ENCODE peak calls at places on chromosomes 3 and 15, in ten cellular contexts. J is GM19239; L is NCI-H1417; Q is lower lobe of right lung; C is NCI-H1105; I is stomach; X is NCI-H1092 treated with DMSO at 0.1 percent for 48 hours; N is naive thymus-derived CD8-positive, alpha-beta T cell; D is anterior cingulate cortex; R is midbrain. V is an unnamed sample.

GRCh38 chr3:22886394-22886793 is 316.7 kb upstream of the UBE2E2 start:
- DNase-seq in J (no peak), L (no peak), Q (no peak), C (no peak), I (no peak), X (no peak), N (no peak), D (peak; percentile 4), R (no peak), V (no peak)

GRCh38 chr3:135567223-135567622 is 398.3 kb upstream of the PPP2R3A start:
- DNase-seq in J (no peak), L (no peak), Q (no peak), C (no peak), I (no peak), X (no peak), N (no peak), D (no peak), R (no peak), V (no peak)

GRCh38 chr3:114178770-114179368 is at the start of gene DRD3:
- DNase-seq in J (no peak), L (no peak), Q (no peak), C (no peak), I (no peak), X (no peak), N (no peak), D (no peak), R (no peak), V (no peak)

GRCh38 chr3:170809975-170810357 is 60.0 kb downstream of the RPL22L1 start:
- DNase-seq in J (no peak), L (no peak), Q (no peak), C (no peak), I (no peak), X (no peak), N (no peak), D (no peak), R (no peak), V (no peak)

GRCh38 chr15:49235446-49236207 is 65.6 kb downstream of the GALK2 start:
- DNase-seq in J (peak; percentile 18), L (peak; percentile 77), Q (no peak), C (peak; percentile 40), I (no peak), X (peak; percentile 49), N (no peak), D (peak; percentile 5), R (peak; percentile 79), V (no peak)

GRCh38 chr3:130991126-130991525 is 35.5 kb downstream of the ASTE1 start:
- DNase-seq in J (no peak), L (no peak), Q (no peak), C (no peak), I (no peak), X (no peak), N (no peak), D (no peak), R (no peak), V (no peak)

GRCh38 chr15:101641134-101641764 is 10.9 kb downstream of the TM2D3 start:
- DNase-seq in J (no peak), L (peak; percentile 88), Q (peak; percentile 75), C (peak; percentile 57), I (peak; percentile 81), X (peak; percentile 1), N (peak; percentile 59), D (peak; percentile 61), R (peak; percentile 79), V (peak; percentile 65)

GRCh38 chr3:37229740-37230139 is 55.4 kb upstream of the LRRFIP2 start:
- DNase-seq in J (no peak), L (no peak), Q (no peak), C (no peak), I (peak; percentile 34), X (no peak), N (no peak), D (no peak), R (no peak), V (no peak)

GRCh38 chr15:37773111-37773860 is 161.2 kb upstream of the TMCO5A start:
- DNase-seq in J (no peak), L (no peak), Q (no peak), C (no peak), I (no peak), X (no peak), N (no peak), D (no peak), R (no peak), V (no peak)

GRCh38 chr3:109278546-109278945 is 37.8 kb downstream of the DPPA2 start:
- DNase-seq in J (no peak), L (no peak), Q (no peak), C (no peak), I (no peak), X (no peak), N (no peak), D (no peak), R (no peak), V (no peak)

GRCh38 chr3:183808355-183808754 is 17.0 kb downstream of the MAP6D1 start:
- DNase-seq in J (no peak), L (no peak), Q (no peak), C (no peak), I (no peak), X (no peak), N (no peak), D (no peak), R (no peak), V (no peak)

GRCh38 chr3:100407977-100408532 is 6.7 kb downstream of the LNP1 start:
- DNase-seq in J (no peak), L (no peak), Q (no peak), C (no peak), I (no peak), X (no peak), N (no peak), D (no peak), R (no peak), V (no peak)

GRCh38 chr3:183161552-183162345 is 785 bp downstream of the LAMP3 start:
- DNase-seq in J (peak; percentile 58), L (peak; percentile 35), Q (no peak), C (no peak), I (no peak), X (no peak), N (no peak), D (no peak), R (no peak), V (no peak)